ENCODE peak calls at places on chromosomes 6 and 20, in six cellular contexts. W, N, H, V, X and G are unnamed samples.

GRCh38 chr6:42038811-42039408 is 11.4 kb upstream of the TAF8 start:
- DNase-seq in W (no peak), N (no peak), H (no peak), V (no peak), X (no peak), G (no peak)

GRCh38 chr20:16423311-16424212 is 149.7 kb downstream of the KIF16B start:
- DNase-seq in W (no peak), N (no peak), H (no peak), V (no peak), X (no peak), G (no peak)

GRCh38 chr6:111841822-111842221 is 31.4 kb downstream of the FYN start:
- DNase-seq in W (peak), N (peak), H (no peak), V (peak), X (peak), G (peak)

GRCh38 chr20:7113577-7114466 is 346.3 kb downstream of the BMP2 start:
- DNase-seq in W (peak), N (peak), H (no peak), V (no peak), X (no peak), G (no peak)

GRCh38 chr6:170114956-170115855 is 175.7 kb downstream of the DLL1 start:
- DNase-seq in W (no peak), N (no peak), H (no peak), V (no peak), X (no peak), G (no peak)

GRCh38 chr6:13431861-13432465 is 55.4 kb downstream of the GFOD1 start:
- DNase-seq in W (peak), N (no peak), H (no peak), V (no peak), X (no peak), G (peak)

GRCh38 chr6:1910621-1911407 is 301.1 kb downstream of the FOXC1 start:
- DNase-seq in W (no peak), N (no peak), H (no peak), V (no peak), X (no peak), G (no peak)

GRCh38 chr6:161301338-161301737 is 27.5 kb upstream of the AGPAT4 start:
- DNase-seq in W (no peak), N (no peak), H (no peak), V (no peak), X (no peak), G (no peak)

GRCh38 chr6:66183982-66184555 is 477.0 kb upstream of the EYS start:
- DNase-seq in W (no peak), N (no peak), H (no peak), V (no peak), X (no peak), G (no peak)

GRCh38 chr6:161021978-161022743 is 30.6 kb downstream of the MAP3K4 start:
- DNase-seq in W (no peak), N (no peak), H (no peak), V (no peak), X (no peak), G (no peak)

GRCh38 chr6:42294759-42295158 is 77.1 kb upstream of the MRPS10 start:
- DNase-seq in W (no peak), N (peak), H (peak), V (no peak), X (no peak), G (no peak)

GRCh38 chr6:127483399-127484055 is 24.3 kb upstream of the KIAA0408 start:
- DNase-seq in W (no peak), N (no peak), H (no peak), V (no peak), X (no peak), G (no peak)

GRCh38 chr20:62313021-62313420 is 10.2 kb downstream of the ADRM1 start:
- DNase-seq in W (no peak), N (no peak), H (no peak), V (no peak), X (no peak), G (no peak)

GRCh38 chr6:41100871-41101287 is 28.1 kb downstream of the NFYA start:
- DNase-seq in W (no peak), N (no peak), H (no peak), V (peak), X (no peak), G (no peak)

GRCh38 chr6:167995731-167996151 is 1.7 kb upstream of the KIF25 start:
- DNase-seq in W (no peak), N (no peak), H (no peak), V (no peak), X (no peak), G (no peak)

GRCh38 chr20:60512436-60512835 is 554.2 kb downstream of the CDH26 start:
- DNase-seq in W (no peak), N (no peak), H (no peak), V (no peak), X (no peak), G (no peak)

GRCh38 chr6:108437821-108438220 is 122.9 kb upstream of the FOXO3 start:
- DNase-seq in W (no peak), N (no peak), H (no peak), V (no peak), X (no peak), G (no peak)

GRCh38 chr6:44660561-44661220 is 273.2 kb downstream of the CDC5L start:
- DNase-seq in W (no peak), N (no peak), H (no peak), V (no peak), X (no peak), G (no peak)

GRCh38 chr6:125224236-125224861 is 70.8 kb downstream of the TPD52L1 start:
- DNase-seq in W (no peak), N (no peak), H (no peak), V (no peak), X (no peak), G (no peak)

GRCh38 chr6:31945507-31946369 is at the start of gene CFB:
- DNase-seq in W (no peak), N (peak), H (peak), V (no peak), X (no peak), G (no peak)

GRCh38 chr6:118982256-118982911 is 47.4 kb upstream of the MCM9 start:
- DNase-seq in W (no peak), N (no peak), H (no peak), V (no peak), X (no peak), G (no peak)

GRCh38 chr6:135438907-135439535 is 58.5 kb downstream of the AHI1 start:
- DNase-seq in W (peak), N (no peak), H (peak), V (no peak), X (peak), G (no peak)

GRCh38 chr6:46015119-46015968 is at the start of gene CLIC5:
- DNase-seq in W (no peak), N (peak), H (peak), V (peak), X (peak), G (peak)

GRCh38 chr20:2875690-2876203 is 2.5 kb downstream of the PTPRA start:
- DNase-seq in W (no peak), N (no peak), H (no peak), V (no peak), X (no peak), G (no peak)

GRCh38 chr20:6240059-6240458 is 117.2 kb upstream of the FERMT1 start:
- DNase-seq in W (no peak), N (no peak), H (no peak), V (no peak), X (no peak), G (no peak)

GRCh38 chr20:51594206-51594998 is 51.9 kb upstream of the NFATC2 start:
- DNase-seq in W (no peak), N (no peak), H (no peak), V (no peak), X (no peak), G (no peak)

GRCh38 chr6:88339816-88340215 is 173.7 kb upstream of the CNR1 start:
- DNase-seq in W (no peak), N (no peak), H (no peak), V (no peak), X (no peak), G (no peak)

GRCh38 chr6:36386495-36387439 is 702 bp downstream of the ETV7 start:
- DNase-seq in W (no peak), N (peak), H (peak), V (peak), X (peak), G (peak)

GRCh38 chr6:157661652-157662051 is 161.4 kb upstream of the SNX9 start:
- DNase-seq in W (no peak), N (no peak), H (no peak), V (no peak), X (no peak), G (no peak)

GRCh38 chr20:5654557-5654956 is 95.6 kb upstream of the SHLD1 start:
- DNase-seq in W (no peak), N (no peak), H (peak), V (no peak), X (no peak), G (no peak)

GRCh38 chr6:144681334-144681733 is 396.2 kb downstream of the UTRN start:
- DNase-seq in W (no peak), N (no peak), H (no peak), V (no peak), X (no peak), G (no peak)

GRCh38 chr20:46022411-46023147 is 6.4 kb upstream of the SLC12A5 start:
- DNase-seq in W (peak), N (peak), H (peak), V (peak), X (peak), G (peak)

GRCh38 chr6:166008441-166009369 is 158.9 kb downstream of the TBXT start:
- DNase-seq in W (no peak), N (no peak), H (no peak), V (no peak), X (no peak), G (no peak)

GRCh38 chr20:13995086-13995665 is at the start of gene MACROD2:
- DNase-seq in W (no peak), N (peak), H (peak), V (peak), X (no peak), G (peak)

GRCh38 chr20:25052255-25053206 is 5.4 kb downstream of the ACSS1 start:
- DNase-seq in W (no peak), N (no peak), H (no peak), V (no peak), X (no peak), G (no peak)

GRCh38 chr20:16555754-16556153 is 17.5 kb downstream of the KIF16B start:
- DNase-seq in W (no peak), N (no peak), H (no peak), V (no peak), X (no peak), G (no peak)

GRCh38 chr20:4740774-4741431 is 19.2 kb downstream of the PRND start:
- DNase-seq in W (peak), N (peak), H (no peak), V (peak), X (peak), G (peak)

GRCh38 chr6:21462519-21462852 is 131.1 kb upstream of the SOX4 start:
- DNase-seq in W (no peak), N (no peak), H (no peak), V (no peak), X (no peak), G (no peak)

GRCh38 chr20:37524221-37524700 is 3.2 kb downstream of the NNAT start:
- DNase-seq in W (no peak), N (no peak), H (no peak), V (no peak), X (no peak), G (no peak)